ENCODE peak calls at places on chromosomes 5 and 9, in ten cellular contexts. One of them, this sample, is unnamed.

GRCh38 chr5:180494510-180495181 is 467 bp downstream of the CNOT6 start:
- DNase-seq in progenitor cell of endocrine pancreas: peak; percentile 43
- DNase-seq in stimulated activated naive B cell treated with anti-CD40 and anti-IgM and Interleukin-4, amounts not matched to agents 10 μg/mL and 1 μg/mL and 100 μg/mL, for 72 hours: no peak
- DNase-seq in Caki2: peak; percentile 58
- DNase-seq in activated CD4-positive, alpha-beta T cell treated with anti-CD3 and anti-CD28 coated beads, Interleukin-2, amount 50 U/mL, for 24 hours: no peak
- DNase-seq in AG09319: no peak
- DNase-seq in activated naive CD8-positive, alpha-beta T cell treated with anti-CD3 and anti-CD28 coated beads, Interleukin-2, amount 50 U/mL, for 24 hours: peak; percentile 49
- DNase-seq in bronchial epithelial cell: no peak
- DNase-seq in stromal cell of bone marrow: no peak
- DNase-seq in T-helper 1 cell: peak; percentile 22
- DNase-seq in this sample: peak; percentile 19

GRCh38 chr9:137607141-137607857 is 1.8 kb downstream of the ARRDC1 start:
- DNase-seq in Caki2: no peak
- DNase-seq in stromal cell of bone marrow: no peak
- DNase-seq in stimulated activated naive B cell treated with anti-CD40 and anti-IgM and Interleukin-4, amounts not matched to agents 10 μg/mL and 1 μg/mL and 100 μg/mL, for 72 hours: no peak
- DNase-seq in AG09319: no peak
- DNase-seq in bronchial epithelial cell: no peak
- DNase-seq in activated CD4-positive, alpha-beta T cell treated with anti-CD3 and anti-CD28 coated beads, Interleukin-2, amount 50 U/mL, for 24 hours: no peak
- DNase-seq in activated naive CD8-positive, alpha-beta T cell treated with anti-CD3 and anti-CD28 coated beads, Interleukin-2, amount 50 U/mL, for 24 hours: no peak
- DNase-seq in T-helper 1 cell: no peak
- DNase-seq in progenitor cell of endocrine pancreas: no peak
- DNase-seq in this sample: no peak

GRCh38 chr5:103218164-103218563 is 40.4 kb upstream of the MACIR start:
- DNase-seq in progenitor cell of endocrine pancreas: no peak
- DNase-seq in activated naive CD8-positive, alpha-beta T cell treated with anti-CD3 and anti-CD28 coated beads, Interleukin-2, amount 50 U/mL, for 24 hours: no peak
- DNase-seq in stimulated activated naive B cell treated with anti-CD40 and anti-IgM and Interleukin-4, amounts not matched to agents 10 μg/mL and 1 μg/mL and 100 μg/mL, for 72 hours: no peak
- DNase-seq in AG09319: no peak
- DNase-seq in bronchial epithelial cell: peak; percentile 73
- DNase-seq in T-helper 1 cell: no peak
- DNase-seq in activated CD4-positive, alpha-beta T cell treated with anti-CD3 and anti-CD28 coated beads, Interleukin-2, amount 50 U/mL, for 24 hours: no peak
- DNase-seq in stromal cell of bone marrow: no peak
- DNase-seq in Caki2: peak; percentile 85
- DNase-seq in this sample: no peak

GRCh38 chr9:96420468-96421219 is 2.5 kb upstream of the ZNF367 start:
- DNase-seq in Caki2: peak; percentile 97
- DNase-seq in T-helper 1 cell: no peak
- DNase-seq in progenitor cell of endocrine pancreas: no peak
- DNase-seq in bronchial epithelial cell: peak; percentile 98
- DNase-seq in activated CD4-positive, alpha-beta T cell treated with anti-CD3 and anti-CD28 coated beads, Interleukin-2, amount 50 U/mL, for 24 hours: no peak
- DNase-seq in AG09319: peak; percentile 74
- DNase-seq in activated naive CD8-positive, alpha-beta T cell treated with anti-CD3 and anti-CD28 coated beads, Interleukin-2, amount 50 U/mL, for 24 hours: no peak
- DNase-seq in stromal cell of bone marrow: peak; percentile 97
- DNase-seq in stimulated activated naive B cell treated with anti-CD40 and anti-IgM and Interleukin-4, amounts not matched to agents 10 μg/mL and 1 μg/mL and 100 μg/mL, for 72 hours: peak; percentile 15
- DNase-seq in this sample: no peak

GRCh38 chr9:17472126-17472525 is 106.7 kb upstream of the SH3GL2 start:
- DNase-seq in T-helper 1 cell: no peak
- DNase-seq in bronchial epithelial cell: peak; percentile 12
- DNase-seq in activated naive CD8-positive, alpha-beta T cell treated with anti-CD3 and anti-CD28 coated beads, Interleukin-2, amount 50 U/mL, for 24 hours: no peak
- DNase-seq in Caki2: no peak
- DNase-seq in progenitor cell of endocrine pancreas: no peak
- DNase-seq in activated CD4-positive, alpha-beta T cell treated with anti-CD3 and anti-CD28 coated beads, Interleukin-2, amount 50 U/mL, for 24 hours: no peak
- DNase-seq in AG09319: no peak
- DNase-seq in stromal cell of bone marrow: no peak
- DNase-seq in stimulated activated naive B cell treated with anti-CD40 and anti-IgM and Interleukin-4, amounts not matched to agents 10 μg/mL and 1 μg/mL and 100 μg/mL, for 72 hours: no peak
- DNase-seq in this sample: no peak

GRCh38 chr5:126462239-126463014 is 39.2 kb downstream of the GRAMD2B start:
- DNase-seq in stromal cell of bone marrow: no peak
- DNase-seq in AG09319: peak; percentile 62
- DNase-seq in T-helper 1 cell: no peak
- DNase-seq in activated naive CD8-positive, alpha-beta T cell treated with anti-CD3 and anti-CD28 coated beads, Interleukin-2, amount 50 U/mL, for 24 hours: no peak
- DNase-seq in progenitor cell of endocrine pancreas: no peak
- DNase-seq in activated CD4-positive, alpha-beta T cell treated with anti-CD3 and anti-CD28 coated beads, Interleukin-2, amount 50 U/mL, for 24 hours: no peak
- DNase-seq in Caki2: peak; percentile 70
- DNase-seq in bronchial epithelial cell: peak; percentile 72
- DNase-seq in stimulated activated naive B cell treated with anti-CD40 and anti-IgM and Interleukin-4, amounts not matched to agents 10 μg/mL and 1 μg/mL and 100 μg/mL, for 72 hours: peak; percentile 59
- DNase-seq in this sample: no peak

GRCh38 chr5:65926276-65926761 is at the start of gene ERBIN:
- DNase-seq in activated naive CD8-positive, alpha-beta T cell treated with anti-CD3 and anti-CD28 coated beads, Interleukin-2, amount 50 U/mL, for 24 hours: peak; percentile 73
- DNase-seq in stromal cell of bone marrow: peak; percentile 80
- DNase-seq in progenitor cell of endocrine pancreas: peak; percentile 59
- DNase-seq in AG09319: peak; percentile 70
- DNase-seq in bronchial epithelial cell: peak; percentile 65
- DNase-seq in Caki2: peak; percentile 77
- DNase-seq in T-helper 1 cell: peak; percentile 59
- DNase-seq in stimulated activated naive B cell treated with anti-CD40 and anti-IgM and Interleukin-4, amounts not matched to agents 10 μg/mL and 1 μg/mL and 100 μg/mL, for 72 hours: peak; percentile 50
- DNase-seq in activated CD4-positive, alpha-beta T cell treated with anti-CD3 and anti-CD28 coated beads, Interleukin-2, amount 50 U/mL, for 24 hours: peak; percentile 60
- DNase-seq in this sample: peak; percentile 45

GRCh38 chr9:120965344-120966004 is 38.9 kb upstream of the TRAF1 start:
- DNase-seq in stromal cell of bone marrow: no peak
- DNase-seq in activated CD4-positive, alpha-beta T cell treated with anti-CD3 and anti-CD28 coated beads, Interleukin-2, amount 50 U/mL, for 24 hours: no peak
- DNase-seq in Caki2: no peak
- DNase-seq in stimulated activated naive B cell treated with anti-CD40 and anti-IgM and Interleukin-4, amounts not matched to agents 10 μg/mL and 1 μg/mL and 100 μg/mL, for 72 hours: no peak
- DNase-seq in AG09319: no peak
- DNase-seq in progenitor cell of endocrine pancreas: no peak
- DNase-seq in bronchial epithelial cell: no peak
- DNase-seq in activated naive CD8-positive, alpha-beta T cell treated with anti-CD3 and anti-CD28 coated beads, Interleukin-2, amount 50 U/mL, for 24 hours: no peak
- DNase-seq in T-helper 1 cell: no peak
- DNase-seq in this sample: no peak

GRCh38 chr9:23907343-23907742 is 81.3 kb upstream of the ELAVL2 start:
- DNase-seq in stromal cell of bone marrow: no peak
- DNase-seq in T-helper 1 cell: no peak
- DNase-seq in activated naive CD8-positive, alpha-beta T cell treated with anti-CD3 and anti-CD28 coated beads, Interleukin-2, amount 50 U/mL, for 24 hours: no peak
- DNase-seq in stimulated activated naive B cell treated with anti-CD40 and anti-IgM and Interleukin-4, amounts not matched to agents 10 μg/mL and 1 μg/mL and 100 μg/mL, for 72 hours: no peak
- DNase-seq in progenitor cell of endocrine pancreas: no peak
- DNase-seq in bronchial epithelial cell: no peak
- DNase-seq in Caki2: no peak
- DNase-seq in AG09319: no peak
- DNase-seq in activated CD4-positive, alpha-beta T cell treated with anti-CD3 and anti-CD28 coated beads, Interleukin-2, amount 50 U/mL, for 24 hours: no peak
- DNase-seq in this sample: no peak

GRCh38 chr9:73001860-73002259 is 49.0 kb upstream of the ALDH1A1 start:
- DNase-seq in activated naive CD8-positive, alpha-beta T cell treated with anti-CD3 and anti-CD28 coated beads, Interleukin-2, amount 50 U/mL, for 24 hours: no peak
- DNase-seq in progenitor cell of endocrine pancreas: no peak
- DNase-seq in stromal cell of bone marrow: no peak
- DNase-seq in stimulated activated naive B cell treated with anti-CD40 and anti-IgM and Interleukin-4, amounts not matched to agents 10 μg/mL and 1 μg/mL and 100 μg/mL, for 72 hours: no peak
- DNase-seq in T-helper 1 cell: no peak
- DNase-seq in activated CD4-positive, alpha-beta T cell treated with anti-CD3 and anti-CD28 coated beads, Interleukin-2, amount 50 U/mL, for 24 hours: no peak
- DNase-seq in bronchial epithelial cell: no peak
- DNase-seq in Caki2: no peak
- DNase-seq in AG09319: no peak
- DNase-seq in this sample: no peak

GRCh38 chr9:38652486-38652885 is 32.1 kb upstream of the ANKRD18A start:
- DNase-seq in AG09319: no peak
- DNase-seq in bronchial epithelial cell: no peak
- DNase-seq in activated naive CD8-positive, alpha-beta T cell treated with anti-CD3 and anti-CD28 coated beads, Interleukin-2, amount 50 U/mL, for 24 hours: no peak
- DNase-seq in activated CD4-positive, alpha-beta T cell treated with anti-CD3 and anti-CD28 coated beads, Interleukin-2, amount 50 U/mL, for 24 hours: no peak
- DNase-seq in T-helper 1 cell: no peak
- DNase-seq in Caki2: no peak
- DNase-seq in progenitor cell of endocrine pancreas: no peak
- DNase-seq in stimulated activated naive B cell treated with anti-CD40 and anti-IgM and Interleukin-4, amounts not matched to agents 10 μg/mL and 1 μg/mL and 100 μg/mL, for 72 hours: no peak
- DNase-seq in stromal cell of bone marrow: no peak
- DNase-seq in this sample: no peak

GRCh38 chr9:127116946-127117345 is 5.5 kb downstream of the ANGPTL2 start:
- DNase-seq in activated naive CD8-positive, alpha-beta T cell treated with anti-CD3 and anti-CD28 coated beads, Interleukin-2, amount 50 U/mL, for 24 hours: no peak
- DNase-seq in bronchial epithelial cell: no peak
- DNase-seq in T-helper 1 cell: no peak
- DNase-seq in activated CD4-positive, alpha-beta T cell treated with anti-CD3 and anti-CD28 coated beads, Interleukin-2, amount 50 U/mL, for 24 hours: no peak
- DNase-seq in stimulated activated naive B cell treated with anti-CD40 and anti-IgM and Interleukin-4, amounts not matched to agents 10 μg/mL and 1 μg/mL and 100 μg/mL, for 72 hours: no peak
- DNase-seq in AG09319: no peak
- DNase-seq in progenitor cell of endocrine pancreas: no peak
- DNase-seq in stromal cell of bone marrow: no peak
- DNase-seq in Caki2: no peak
- DNase-seq in this sample: no peak

GRCh38 chr5:143738415-143739401 is 73.3 kb upstream of the HMHB1 start:
- DNase-seq in AG09319: no peak
- DNase-seq in bronchial epithelial cell: peak; percentile 79
- DNase-seq in activated CD4-positive, alpha-beta T cell treated with anti-CD3 and anti-CD28 coated beads, Interleukin-2, amount 50 U/mL, for 24 hours: no peak
- DNase-seq in progenitor cell of endocrine pancreas: no peak
- DNase-seq in Caki2: peak; percentile 19
- DNase-seq in stimulated activated naive B cell treated with anti-CD40 and anti-IgM and Interleukin-4, amounts not matched to agents 10 μg/mL and 1 μg/mL and 100 μg/mL, for 72 hours: no peak
- DNase-seq in stromal cell of bone marrow: no peak
- DNase-seq in T-helper 1 cell: no peak
- DNase-seq in activated naive CD8-positive, alpha-beta T cell treated with anti-CD3 and anti-CD28 coated beads, Interleukin-2, amount 50 U/mL, for 24 hours: no peak
- DNase-seq in this sample: no peak

GRCh38 chr9:30507166-30507565 is 1877.3 kb upstream of the ACO1 start:
- DNase-seq in activated naive CD8-positive, alpha-beta T cell treated with anti-CD3 and anti-CD28 coated beads, Interleukin-2, amount 50 U/mL, for 24 hours: no peak
- DNase-seq in stimulated activated naive B cell treated with anti-CD40 and anti-IgM and Interleukin-4, amounts not matched to agents 10 μg/mL and 1 μg/mL and 100 μg/mL, for 72 hours: no peak
- DNase-seq in activated CD4-positive, alpha-beta T cell treated with anti-CD3 and anti-CD28 coated beads, Interleukin-2, amount 50 U/mL, for 24 hours: no peak
- DNase-seq in stromal cell of bone marrow: no peak
- DNase-seq in AG09319: no peak
- DNase-seq in bronchial epithelial cell: no peak
- DNase-seq in T-helper 1 cell: no peak
- DNase-seq in progenitor cell of endocrine pancreas: no peak
- DNase-seq in Caki2: no peak
- DNase-seq in this sample: no peak

GRCh38 chr5:14440598-14441401 is 140.8 kb upstream of the OTULINL start:
- DNase-seq in stromal cell of bone marrow: peak; percentile 80
- DNase-seq in Caki2: no peak
- DNase-seq in stimulated activated naive B cell treated with anti-CD40 and anti-IgM and Interleukin-4, amounts not matched to agents 10 μg/mL and 1 μg/mL and 100 μg/mL, for 72 hours: no peak
- DNase-seq in progenitor cell of endocrine pancreas: no peak
- DNase-seq in activated CD4-positive, alpha-beta T cell treated with anti-CD3 and anti-CD28 coated beads, Interleukin-2, amount 50 U/mL, for 24 hours: no peak
- DNase-seq in AG09319: peak; percentile 99
- DNase-seq in bronchial epithelial cell: peak; percentile 62
- DNase-seq in activated naive CD8-positive, alpha-beta T cell treated with anti-CD3 and anti-CD28 coated beads, Interleukin-2, amount 50 U/mL, for 24 hours: no peak
- DNase-seq in T-helper 1 cell: no peak
- DNase-seq in this sample: no peak